ENCODE peak calls at places on chromosomes 4 and X, in four cellular contexts. S is uterus, I is tibial nerve, A is upper lobe of left lung. O is an unnamed sample. For H3K9me3, the result is how much of the 10 kb centered on the place peaks cover.

GRCh38 chr4:41935652-41936021 is 408 bp downstream of the TMEM33 start:
- DNase-seq in S (no peak), I (no peak), A (no peak), O (no peak)

GRCh38 chr4:138659041-138659565 is 356.5 kb upstream of the NOCT start:
- DNase-seq in S (no peak), I (no peak), A (no peak), O (no peak)

GRCh38 chr4:172628263-172628662 is 540.3 kb upstream of the GALNT7 start:
- DNase-seq in S (no peak), I (no peak), A (no peak), O (no peak)

GRCh38 chr4:16794816-16795445 is 103.5 kb downstream of the LDB2 start:
- DNase-seq in S (peak), I (peak), A (peak), O (peak)

GRCh38 chr4:30840571-30840970 is 120.4 kb downstream of the PCDH7 start:
- DNase-seq in S (no peak), I (no peak), A (no peak), O (no peak)

GRCh38 chrX:2846992-2847391 is 18.3 kb downstream of the GYG2 start:
- DNase-seq in S (no peak), I (no peak), A (no peak), O (no peak)

GRCh38 chr4:95153182-95153581 is 395.4 kb downstream of the BMPR1B start:
- DNase-seq in S (no peak), I (no peak), A (no peak), O (no peak)

GRCh38 chr4:120694973-120695372 is 227.6 kb downstream of the PRDM5 start:
- DNase-seq in S (no peak), I (no peak), A (no peak), O (no peak)

GRCh38 chr4:142516686-142517145 is 329.4 kb downstream of the INPP4B start:
- DNase-seq in S (no peak), I (no peak), A (no peak), O (no peak)

GRCh38 chr4:47830263-47831025 is 7.4 kb downstream of the CORIN start:
- DNase-seq in S (no peak), I (no peak), A (no peak), O (no peak)

GRCh38 chrX:101449279-101449678 is 36.0 kb upstream of the ARMCX4 start:
- DNase-seq in S (no peak), I (no peak), A (no peak), O (no peak)

GRCh38 chr4:111501946-111502345 is 643.3 kb upstream of the FAM241A start:
- DNase-seq in S (no peak), I (no peak), A (no peak), O (no peak)

GRCh38 chr4:140027135-140027534 is 126.8 kb downstream of the MAML3 start:
- DNase-seq in S (no peak), I (no peak), A (no peak), O (no peak)

GRCh38 chr4:61995717-61996337 is 795.7 kb downstream of the ADGRL3 start:
- DNase-seq in S (no peak), I (no peak), A (no peak), O (no peak)

GRCh38 chrX:48958635-48959094 is 1.3 kb upstream of the OTUD5 start:
- DNase-seq in S (peak), I (no peak), A (no peak), O (peak)
- TF ChIP-seq POLR2A in S (no peak), I (no peak), A (no peak), O (no peak)

DNA sequence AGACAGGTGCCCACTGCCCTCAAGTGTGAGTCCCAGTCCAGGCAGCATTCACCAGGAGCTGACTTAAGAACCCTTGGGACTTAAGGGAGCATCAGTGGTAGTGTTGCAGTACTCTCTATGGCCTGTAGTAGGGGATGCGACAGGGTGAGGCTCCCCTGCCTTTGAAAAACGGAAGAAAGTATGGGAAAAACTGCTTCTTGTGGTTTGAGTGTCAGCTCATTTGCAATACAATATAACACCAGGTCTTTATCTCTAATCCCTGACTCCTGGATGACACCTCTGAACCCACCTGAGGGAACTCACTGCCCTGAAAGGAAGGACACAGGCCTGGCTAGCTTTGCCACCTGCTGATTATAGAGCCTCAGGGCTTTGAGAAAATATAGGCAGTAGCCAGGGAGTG is 176.0 kb downstream of the SMARCA1 start:
- DNase-seq in S (no peak), I (no peak), A (no peak), O (no peak)
- TF ChIP-seq CTCF in S (no peak), I (no peak), A (no peak), O (no peak)

DNA sequence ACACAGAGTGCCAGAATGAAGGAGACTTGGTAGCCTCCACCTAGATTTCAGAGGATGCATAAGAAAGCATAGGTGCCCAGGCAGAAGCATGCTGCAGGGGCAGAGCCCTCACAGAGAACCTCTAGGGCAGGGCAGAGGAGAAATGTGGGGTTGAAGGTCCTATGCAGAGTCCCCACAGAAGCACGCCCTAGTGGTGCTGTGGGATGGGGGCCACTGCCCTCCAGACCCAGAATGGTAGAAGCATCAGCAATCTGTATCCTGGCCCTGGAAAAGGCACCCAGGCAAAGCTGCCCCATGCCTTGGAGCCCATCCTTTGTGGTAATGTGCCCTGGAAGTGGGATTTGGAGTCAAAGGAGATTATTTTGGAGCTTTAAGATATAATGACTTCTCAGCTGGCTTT is 992.9 kb upstream of the PABPC4L start:
- DNase-seq in S (no peak), I (no peak), A (no peak), O (no peak)
- H3K9me3 ChIP-seq in S (under half), I (under half), A (under half), O (under half)

DNA sequence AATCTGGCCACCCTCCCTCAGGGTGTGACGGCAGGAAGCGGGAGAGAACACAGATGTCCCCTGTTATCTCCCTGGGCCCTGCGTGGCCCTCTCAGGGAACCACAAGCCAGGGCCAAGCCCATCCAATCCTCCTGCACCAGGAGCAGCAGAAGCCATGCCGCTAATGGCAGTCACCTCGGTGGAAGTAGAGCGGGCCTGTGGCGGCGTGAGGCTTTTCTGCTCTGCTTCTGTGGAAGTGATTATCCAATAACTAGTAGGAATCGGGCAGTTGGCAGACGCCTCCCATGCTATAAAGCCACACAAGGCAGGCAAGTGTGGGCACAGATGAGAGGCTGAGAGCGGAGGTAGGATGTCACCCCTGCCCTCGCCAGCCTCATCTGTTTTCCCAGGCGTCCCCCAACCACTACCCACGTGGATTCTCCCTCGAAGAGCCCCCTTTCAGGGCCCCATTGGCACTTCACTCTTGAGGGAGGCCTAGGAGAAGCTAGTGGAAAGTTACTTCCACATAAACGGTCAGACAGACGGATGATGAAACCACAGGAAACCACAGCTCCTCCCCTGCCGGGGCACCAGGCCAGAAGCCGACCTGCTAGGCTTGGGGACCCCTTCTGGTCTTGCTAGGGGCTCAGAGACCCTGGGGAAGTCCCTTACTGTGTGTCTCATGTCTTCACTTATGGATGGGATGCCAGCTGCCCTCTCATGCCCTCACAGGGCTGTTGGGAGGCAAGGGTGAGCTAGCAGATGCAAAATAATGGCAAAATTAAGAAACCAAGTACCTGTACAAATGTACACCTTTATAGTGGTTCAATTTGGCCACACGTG is 18.8 kb upstream of the TMSB4X start:
- DNase-seq in S (peak), I (no peak), A (peak), O (peak)
- TF ChIP-seq POLR2A in S (no peak), I (no peak), A (peak), O (no peak)

DNA sequence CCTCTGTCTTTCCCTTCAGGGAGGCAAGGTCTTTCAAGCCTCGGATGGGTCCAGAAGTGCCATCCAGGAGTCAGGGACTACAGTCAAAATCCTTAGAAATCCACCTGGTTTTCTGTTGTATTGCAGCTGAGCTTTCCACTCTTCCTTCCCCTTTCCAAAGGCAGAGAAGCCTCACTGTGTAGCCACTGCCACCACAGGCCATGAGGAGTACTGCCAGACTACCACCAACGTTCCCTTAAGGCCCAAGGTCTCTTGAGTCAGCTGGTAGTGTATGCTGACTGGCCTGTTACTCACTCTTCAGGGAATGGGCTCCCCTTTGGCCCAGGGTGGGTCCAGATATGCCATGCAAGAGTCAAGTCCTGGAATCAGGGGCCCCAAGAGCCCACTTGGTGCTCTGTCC is 1454.1 kb downstream of the PCDH19 start:
- DNase-seq in S (no peak), I (no peak), A (no peak), O (no peak)
- TF ChIP-seq CTCF in S (no peak), I (no peak), A (no peak), O (no peak)

GRCh38 chr4:129063640-129064039 is 29.7 kb downstream of the SCLT1 start:
- DNase-seq in S (no peak), I (no peak), A (no peak), O (no peak)
- H3K9me3 ChIP-seq in S (under half), I (half or more), A (under half), O (under half)

GRCh38 chr4:2593003-2593402 is 56.6 kb downstream of the FAM193A start:
- DNase-seq in S (peak), I (no peak), A (no peak), O (no peak)
- TF ChIP-seq POLR2A in S (no peak), I (no peak), A (no peak), O (no peak)

GRCh38 chr4:21469438-21470032 is 479.0 kb downstream of the KCNIP4 start:
- DNase-seq in S (no peak), I (no peak), A (no peak), O (no peak)
- TF ChIP-seq CTCF in S (peak), I (peak), A (peak), O (peak)